ENCODE peak calls at places on chromosomes 5 and 9, in five cellular contexts. K, Q, U, O and F are unnamed samples.

GRCh38 chr5:86880785-86881492 is 263.2 kb downstream of the COX7C start:
- DNase-seq in K (peak; percentile 60), Q (peak; percentile 6), U (peak; percentile 21), O (peak; percentile 12), F (no peak)

GRCh38 chr9:89532478-89532877 is 34.6 kb upstream of the SEMA4D start:
- DNase-seq in K (no peak), Q (no peak), U (no peak), O (no peak), F (no peak)

GRCh38 chr9:114001410-114001685 is 76.8 kb downstream of the AMBP start:
- DNase-seq in K (no peak), Q (no peak), U (no peak), O (no peak), F (no peak)

GRCh38 chr9:101387871-101388506 is 3.2 kb upstream of the BAAT start:
- DNase-seq in K (no peak), Q (no peak), U (peak; percentile 33), O (no peak), F (no peak)

GRCh38 chr5:84634256-84634655 is 249.6 kb upstream of the EDIL3 start:
- DNase-seq in K (no peak), Q (no peak), U (no peak), O (no peak), F (no peak)

GRCh38 chr9:15936316-15936869 is 383.6 kb downstream of the CCDC171 start:
- DNase-seq in K (no peak), Q (no peak), U (no peak), O (no peak), F (no peak)

GRCh38 chr5:160312139-160312959 is at the start of gene CCNJL:
- DNase-seq in K (no peak), Q (peak; percentile 62), U (peak; percentile 70), O (no peak), F (peak; percentile 38)

GRCh38 chr9:94210616-94211603 is 48.2 kb upstream of the ZNF169 start:
- DNase-seq in K (no peak), Q (no peak), U (no peak), O (no peak), F (no peak)

GRCh38 chr9:135971106-135971766 is 10.1 kb upstream of the UBAC1 start:
- DNase-seq in K (no peak), Q (no peak), U (no peak), O (no peak), F (no peak)

GRCh38 chr9:101333490-101333889 is 51.3 kb downstream of the BAAT start:
- DNase-seq in K (no peak), Q (no peak), U (no peak), O (no peak), F (no peak)

GRCh38 chr5:14806452-14806851 is 65.1 kb downstream of the ANKH start:
- DNase-seq in K (no peak), Q (no peak), U (no peak), O (no peak), F (no peak)

GRCh38 chr5:119302916-119303897 is 52.6 kb upstream of the TNFAIP8 start:
- DNase-seq in K (no peak), Q (no peak), U (no peak), O (no peak), F (no peak)

GRCh38 chr5:14580037-14581034 is 1.3 kb upstream of the OTULINL start:
- DNase-seq in K (no peak), Q (no peak), U (no peak), O (no peak), F (no peak)

GRCh38 chr9:132750668-132751067 is 80.4 kb downstream of the GTF3C4 start:
- DNase-seq in K (no peak), Q (no peak), U (no peak), O (no peak), F (no peak)

GRCh38 chr9:128614728-128615127 is 41.9 kb downstream of the DYNC2I2 start:
- DNase-seq in K (no peak), Q (no peak), U (no peak), O (no peak), F (no peak)

GRCh38 chr5:43110606-43111170 is 10.0 kb upstream of the ZNF131 start:
- DNase-seq in K (no peak), Q (no peak), U (peak; percentile 43), O (no peak), F (no peak)

GRCh38 chr9:111016046-111017026 is 21.9 kb downstream of the LPAR1 start:
- DNase-seq in K (no peak), Q (no peak), U (no peak), O (no peak), F (no peak)

GRCh38 chr9:123300554-123300953 is 32.2 kb upstream of the STRBP start:
- DNase-seq in K (no peak), Q (no peak), U (peak; percentile 76), O (no peak), F (no peak)

GRCh38 chr9:98087420-98088354 is 31.2 kb downstream of the NANS start:
- DNase-seq in K (peak; percentile 36), Q (no peak), U (no peak), O (no peak), F (no peak)

GRCh38 chr9:109408759-109409462 is 88.1 kb upstream of the EPB41L4B start:
- DNase-seq in K (no peak), Q (no peak), U (no peak), O (no peak), F (no peak)

GRCh38 chr9:114691956-114692295 is 9.9 kb upstream of the TEX48 start:
- DNase-seq in K (no peak), Q (no peak), U (no peak), O (no peak), F (no peak)

GRCh38 chr9:77420641-77421040 is 227.5 kb downstream of the GNA14 start:
- DNase-seq in K (no peak), Q (no peak), U (no peak), O (no peak), F (no peak)

GRCh38 chr9:133064241-133065069 is 2.7 kb downstream of the CEL start:
- DNase-seq in K (no peak), Q (no peak), U (no peak), O (no peak), F (no peak)

GRCh38 chr5:37111426-37112382 is 137.5 kb downstream of the CPLANE1 start:
- DNase-seq in K (no peak), Q (peak; percentile 15), U (no peak), O (peak; percentile 64), F (peak; percentile 16)

GRCh38 chr5:141637693-141638419 is 1.1 kb downstream of the RELL2 start:
- DNase-seq in K (peak; percentile 87), Q (peak; percentile 59), U (peak; percentile 81), O (no peak), F (peak; percentile 62)

GRCh38 chr5:125337222-125337768 is 590.9 kb upstream of the ZNF608 start:
- DNase-seq in K (no peak), Q (no peak), U (no peak), O (no peak), F (no peak)

GRCh38 chr5:178206166-178207101 is 2.1 kb downstream of the HNRNPAB start:
- DNase-seq in K (no peak), Q (no peak), U (no peak), O (no peak), F (no peak)

GRCh38 chr5:178205749-178206047 is 1.4 kb downstream of the HNRNPAB start:
- DNase-seq in K (no peak), Q (no peak), U (no peak), O (no peak), F (no peak)

GRCh38 chr5:178207917-178208280 is 3.6 kb downstream of the HNRNPAB start:
- DNase-seq in K (no peak), Q (no peak), U (no peak), O (no peak), F (no peak)

GRCh38 chr5:178208540-178209227 is 4.4 kb downstream of the HNRNPAB start:
- DNase-seq in K (no peak), Q (no peak), U (peak; percentile 53), O (no peak), F (no peak)

GRCh38 chr5:178207183-178207916 is 3.0 kb downstream of the HNRNPAB start:
- DNase-seq in K (no peak), Q (no peak), U (no peak), O (no peak), F (no peak)
- TF ChIP-seq POLR2A in K (peak; percentile 20), Q (no peak), U (peak; percentile 7), O (peak; percentile 37), F (no peak)

GRCh38 chr5:1037671-1038416 is 29.2 kb downstream of the NKD2 start:
- DNase-seq in K (no peak), Q (no peak), U (no peak), O (no peak), F (no peak)
- TF ChIP-seq TAF1 in K (no peak), Q (no peak), U (no peak), O (no peak), F (no peak)

GRCh38 chr5:56232538-56232937 is 592 bp downstream of the ANKRD55 start:
- DNase-seq in K (no peak), Q (no peak), U (no peak), O (no peak), F (no peak)

GRCh38 chr5:56229106-56229505 is 4.0 kb downstream of the ANKRD55 start:
- DNase-seq in K (no peak), Q (no peak), U (no peak), O (no peak), F (no peak)

DNA sequence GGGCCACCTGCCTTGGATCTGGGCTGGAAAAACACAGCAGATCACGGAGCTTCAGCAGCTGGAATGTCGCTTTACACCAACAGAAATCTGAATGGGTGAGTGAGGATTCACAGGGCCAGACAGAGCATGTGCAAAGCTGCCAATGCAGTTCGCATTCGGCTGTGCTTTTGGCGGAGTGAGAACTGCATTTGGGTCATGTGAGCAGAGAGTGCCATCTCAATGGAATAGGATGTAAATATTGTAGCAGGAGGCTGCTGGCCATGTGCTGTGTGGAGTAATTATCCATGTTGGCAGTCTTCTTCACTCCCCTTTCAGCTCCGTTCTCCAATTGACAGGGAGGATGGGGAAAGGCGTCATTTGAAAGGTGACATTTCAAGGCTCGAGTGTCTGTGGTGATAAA is at the start of gene ANKRD55:
- DNase-seq in K (no peak), Q (no peak), U (no peak), O (no peak), F (no peak)
- TF ChIP-seq POLR2AphosphoS5 in K (no peak), Q (no peak), U (no peak), O (no peak), F (no peak)

DNA sequence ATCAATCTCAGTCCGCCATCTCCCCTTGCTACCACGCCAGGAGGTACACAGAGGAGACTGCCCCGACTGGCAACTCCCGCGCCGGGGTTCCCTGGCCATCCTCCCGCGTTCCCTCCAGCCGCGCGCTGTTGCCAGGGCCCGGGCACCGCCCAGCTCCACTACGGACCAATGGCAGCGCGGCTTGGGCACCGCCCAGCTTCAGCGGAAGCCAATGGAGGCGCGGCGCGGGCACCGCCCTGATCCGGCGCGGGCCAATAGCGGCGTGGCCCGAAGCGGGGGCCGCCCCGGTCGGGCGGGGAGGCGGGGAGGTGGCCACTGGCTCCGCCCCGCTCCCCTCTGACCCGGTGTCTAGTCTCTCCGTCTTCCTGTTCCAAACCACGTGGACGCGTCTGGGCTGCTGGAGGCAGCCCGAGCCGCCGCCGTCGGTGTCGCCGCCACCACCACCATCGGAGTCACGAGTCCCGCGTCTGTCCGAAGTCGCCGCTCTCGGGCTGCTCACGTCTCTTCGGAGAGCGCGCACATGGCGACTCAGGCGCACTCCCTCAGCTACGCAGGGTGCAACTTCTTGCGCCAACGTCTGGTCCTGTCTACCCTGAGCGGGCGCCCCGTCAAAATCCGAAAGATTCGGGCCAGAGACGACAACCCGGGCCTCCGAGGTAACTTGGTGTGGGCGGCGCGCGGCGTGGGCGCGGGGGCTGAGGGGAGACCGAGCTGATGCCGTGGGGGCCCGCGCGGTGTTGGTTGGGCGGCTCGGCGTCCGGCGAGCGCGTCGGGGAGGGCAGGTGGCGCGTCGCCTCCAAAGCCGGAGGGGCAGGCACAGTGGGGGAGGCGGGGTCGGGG is at the start of gene RCL1:
- DNase-seq in K (peak; percentile 89), Q (peak; percentile 93), U (peak; percentile 93), O (peak; percentile 83), F (peak; percentile 92)
- TF ChIP-seq POLR2A in K (peak; percentile 86), Q (peak; percentile 70), U (peak; percentile 81), O (peak; percentile 97), F (peak; percentile 80)